ENCODE peak calls at places on chromosomes 2 and 18, in ten cellular contexts. V, H, J, L, Z, E, W, K, F and B are unnamed samples.

GRCh38 chr2:239790313-239790712 is 234.8 kb downstream of the NDUFA10 start:
- DNase-seq in Z (no peak), K (no peak), E (no peak), H (no peak), F (no peak), L (no peak), W (no peak), J (peak; percentile 4), V (no peak), B (no peak)

GRCh38 chr18:41899535-41899934 is 55.5 kb upstream of the PIK3C3 start:
- DNase-seq in F (no peak), V (no peak), E (no peak), K (no peak), W (no peak), L (no peak), J (no peak), Z (no peak), H (no peak), B (no peak)

GRCh38 chr2:160784034-160784433 is 290.4 kb upstream of the RBMS1 start:
- DNase-seq in Z (no peak), H (no peak), V (no peak), W (no peak), E (no peak), F (no peak), K (no peak), L (no peak), J (no peak), B (no peak)

GRCh38 chr18:61335737-61336555 is 2.7 kb downstream of the CDH20 start:
- DNase-seq in E (no peak), V (no peak), H (no peak), K (peak; percentile 30), W (no peak), J (no peak), Z (no peak), F (no peak), L (no peak), B (no peak)

GRCh38 chr2:237647176-237648015 is 20.0 kb downstream of the LRRFIP1 start:
- DNase-seq in W (no peak), F (no peak), J (no peak), H (no peak), V (no peak), Z (no peak), K (no peak), L (no peak), E (peak; percentile 58), B (no peak)

GRCh38 chr2:7044253-7045250 is 127.3 kb downstream of the RNF144A start:
- DNase-seq in J (peak; percentile 81), W (peak; percentile 83), K (peak; percentile 76), H (peak; percentile 77), Z (peak; percentile 16), L (peak; percentile 11), V (peak; percentile 56), F (peak; percentile 60), E (peak; percentile 72), B (peak; percentile 67)

GRCh38 chr2:38533180-38533579 is 69.5 kb downstream of the HNRNPLL start:
- DNase-seq in F (no peak), E (peak; percentile 35), K (no peak), W (no peak), V (no peak), Z (peak; percentile 83), J (no peak), L (no peak), H (no peak), B (no peak)

GRCh38 chr18:57333941-57334340 is 18.4 kb upstream of the ST8SIA3 start:
- DNase-seq in V (no peak), F (no peak), Z (no peak), W (no peak), J (no peak), L (no peak), K (no peak), E (no peak), H (no peak), B (no peak)

GRCh38 chr2:4693266-4693665 is 989.9 kb downstream of the DCDC2C start:
- DNase-seq in V (no peak), F (peak; percentile 15), L (no peak), J (no peak), E (no peak), K (peak; percentile 31), W (no peak), Z (no peak), H (no peak), B (no peak)

GRCh38 chr18:27749189-27749588 is 427.7 kb downstream of the CDH2 start:
- DNase-seq in F (no peak), L (no peak), E (peak; percentile 26), V (no peak), J (no peak), W (no peak), Z (no peak), H (no peak), K (no peak), B (no peak)

GRCh38 chr18:78730564-78731422 is 248.8 kb upstream of the SALL3 start:
- DNase-seq in E (peak; percentile 52), Z (no peak), J (no peak), L (no peak), K (no peak), W (no peak), F (no peak), V (no peak), H (no peak), B (no peak)

GRCh38 chr2:219059725-219060682 is 717 bp downstream of the IHH start:
- DNase-seq in E (no peak), V (no peak), H (no peak), F (no peak), L (no peak), K (no peak), W (no peak), Z (no peak), J (no peak), B (peak; percentile 31)

GRCh38 chr2:212926948-212927347 is 224.5 kb downstream of the IKZF2 start:
- DNase-seq in E (peak; percentile 66), F (no peak), Z (no peak), W (no peak), V (peak; percentile 23), J (no peak), L (no peak), H (no peak), K (peak; percentile 48), B (no peak)

GRCh38 chr18:50454379-50455005 is 79.6 kb downstream of the SKA1 start:
- DNase-seq in E (no peak), W (no peak), H (no peak), Z (no peak), K (no peak), V (no peak), F (no peak), L (no peak), J (no peak), B (no peak)

GRCh38 chr2:25042321-25043240 is 705 bp downstream of the EFR3B start:
- DNase-seq in J (peak; percentile 37), L (no peak), E (peak; percentile 47), H (peak; percentile 35), F (peak; percentile 12), Z (no peak), W (peak; percentile 16), V (no peak), K (peak; percentile 38), B (peak; percentile 24)

GRCh38 chr2:57869763-57870344 is 176.8 kb upstream of the VRK2 start:
- DNase-seq in L (no peak), F (no peak), Z (no peak), W (no peak), E (no peak), V (no peak), K (no peak), J (no peak), H (no peak), B (no peak)

DNA sequence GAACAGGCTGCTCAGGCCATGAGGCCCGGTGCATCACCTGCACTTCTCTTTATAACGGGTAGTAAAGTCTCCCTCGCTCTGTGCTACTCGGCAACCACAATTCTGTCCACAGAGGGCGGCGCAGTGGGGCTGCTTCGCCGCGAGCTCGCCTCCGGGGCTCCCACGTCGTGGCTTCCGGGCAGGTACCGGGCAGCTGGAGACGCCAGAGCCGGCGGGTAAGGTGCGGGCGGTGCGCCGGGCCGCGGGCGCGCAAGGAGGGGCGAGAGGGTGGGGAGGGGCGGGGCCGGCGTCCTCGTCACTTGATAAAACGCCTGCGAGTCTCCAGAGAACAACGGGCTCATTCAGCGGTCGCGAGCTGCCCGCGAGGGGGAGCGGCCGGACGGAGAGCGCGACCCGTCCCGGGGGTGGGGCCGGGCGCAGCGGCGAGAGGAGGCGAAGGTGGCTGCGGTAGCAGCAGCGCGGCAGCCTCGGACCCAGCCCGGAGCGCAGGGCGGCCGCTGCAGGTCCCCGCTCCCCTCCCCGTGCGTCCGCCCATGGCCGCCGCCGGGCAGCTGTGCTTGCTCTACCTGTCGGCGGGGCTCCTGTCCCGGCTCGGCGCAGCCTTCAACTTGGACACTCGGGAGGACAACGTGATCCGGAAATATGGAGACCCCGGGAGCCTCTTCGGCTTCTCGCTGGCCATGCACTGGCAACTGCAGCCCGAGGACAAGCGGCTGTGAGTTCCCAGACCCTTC is at the start of gene ITGA6:
- DNase-seq in Z (no peak), V (peak; percentile 41), E (peak; percentile 80), F (peak; percentile 50), H (peak; percentile 70), K (peak; percentile 52), W (peak; percentile 83), J (peak; percentile 47), L (no peak), B (peak; percentile 94)
- TF ChIP-seq CTCF in Z (no peak), V (no peak), E (no peak), F (no peak), H (no peak), K (peak; percentile 2), W (no peak), J (no peak), L (peak; percentile 6), B (no peak)

GRCh38 chr2:235670974-235671787 is 177.3 kb downstream of the AGAP1 start:
- DNase-seq in W (no peak), Z (no peak), E (no peak), J (no peak), H (no peak), V (no peak), L (no peak), K (no peak), F (no peak), B (peak; percentile 28)
- TF ChIP-seq CTCF in W (no peak), Z (no peak), E (no peak), J (no peak), H (no peak), V (no peak), L (no peak), K (no peak), F (no peak), B (no peak)

DNA sequence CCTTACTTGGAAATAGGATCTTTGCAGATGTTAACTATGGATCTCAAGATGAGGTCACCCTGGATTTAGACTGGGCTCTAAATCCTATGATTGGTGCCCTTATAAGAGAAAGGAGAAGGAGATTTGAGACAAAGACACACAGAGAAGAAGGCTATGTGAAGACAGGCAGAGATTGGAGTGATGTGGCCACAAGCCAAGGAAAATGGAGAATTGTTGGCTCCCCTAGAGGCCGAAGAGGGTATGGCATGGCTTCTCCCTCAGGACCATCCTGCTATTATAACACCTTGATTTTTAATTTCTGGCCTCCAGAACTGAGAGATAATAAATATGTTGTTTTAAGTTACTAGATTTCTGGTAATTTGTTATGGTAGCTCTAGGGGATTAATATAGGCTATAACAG is 7.6 kb downstream of the CYBRD1 start:
- DNase-seq in W (peak; percentile 67), H (peak; percentile 8), K (no peak), E (no peak), J (no peak), F (no peak), Z (no peak), L (no peak), V (no peak), B (peak; percentile 28)
- TF ChIP-seq CTCF in W (peak; percentile 80), H (peak; percentile 26), K (peak; percentile 47), E (peak; percentile 46), J (no peak), F (peak; percentile 70), Z (peak; percentile 63), L (peak; percentile 52), V (no peak), B (peak; percentile 59)

GRCh38 chr18:24071029-24071428 is 56.5 kb downstream of the TTC39C start:
- DNase-seq in W (no peak), V (no peak), K (no peak), Z (no peak), J (no peak), H (no peak), F (no peak), L (no peak), E (no peak), B (no peak)
- TF ChIP-seq CTCF in W (no peak), V (no peak), K (no peak), Z (no peak), J (no peak), H (no peak), F (no peak), L (no peak), E (no peak), B (no peak)